ENCODE peak calls at places on chromosomes 16 and 17, in seven cellular contexts. One of them, this sample, is unnamed.

GRCh38 chr16:47916266-47916665 is 239.5 kb downstream of the ABCC12 start:
- DNase-seq in K562: no peak
- DNase-seq in GM12878: no peak
- DNase-seq in NCI-H774: peak; percentile 1
- DNase-seq in stimulated activated CD8-positive, alpha-beta memory T cell treated with anti-CD3 and anti-CD28 coated beads, Interleukin-15, amount 100 ng/mL, for 24 hours: no peak
- DNase-seq in anterior cingulate cortex: no peak
- DNase-seq in NCI-H2081: no peak
- DNase-seq in this sample: no peak

GRCh38 chr17:37678036-37678435 is 34.8 kb upstream of the DDX52 start:
- DNase-seq in K562: no peak
- DNase-seq in GM12878: no peak
- DNase-seq in NCI-H774: no peak
- DNase-seq in stimulated activated CD8-positive, alpha-beta memory T cell treated with anti-CD3 and anti-CD28 coated beads, Interleukin-15, amount 100 ng/mL, for 24 hours: no peak
- DNase-seq in anterior cingulate cortex: no peak
- DNase-seq in NCI-H2081: no peak
- DNase-seq in this sample: no peak

GRCh38 chr17:39754958-39755549 is 17.3 kb downstream of the GRB7 start:
- DNase-seq in K562: no peak
- DNase-seq in GM12878: no peak
- DNase-seq in NCI-H774: no peak
- DNase-seq in stimulated activated CD8-positive, alpha-beta memory T cell treated with anti-CD3 and anti-CD28 coated beads, Interleukin-15, amount 100 ng/mL, for 24 hours: no peak
- DNase-seq in anterior cingulate cortex: peak; percentile 21
- DNase-seq in NCI-H2081: no peak
- DNase-seq in this sample: no peak

GRCh38 chr16:48635199-48635718 is 25.3 kb upstream of the N4BP1 start:
- DNase-seq in K562: no peak
- DNase-seq in GM12878: no peak
- DNase-seq in NCI-H774: no peak
- DNase-seq in stimulated activated CD8-positive, alpha-beta memory T cell treated with anti-CD3 and anti-CD28 coated beads, Interleukin-15, amount 100 ng/mL, for 24 hours: no peak
- DNase-seq in anterior cingulate cortex: no peak
- DNase-seq in NCI-H2081: no peak
- DNase-seq in this sample: no peak

GRCh38 chr17:39744075-39744835 is 6.5 kb downstream of the GRB7 start:
- DNase-seq in K562: no peak
- DNase-seq in GM12878: no peak
- DNase-seq in NCI-H774: no peak
- DNase-seq in stimulated activated CD8-positive, alpha-beta memory T cell treated with anti-CD3 and anti-CD28 coated beads, Interleukin-15, amount 100 ng/mL, for 24 hours: no peak
- DNase-seq in anterior cingulate cortex: no peak
- DNase-seq in NCI-H2081: no peak
- DNase-seq in this sample: no peak

GRCh38 chr16:11497329-11497805 is 89.4 kb downstream of the LITAF start:
- DNase-seq in K562: no peak
- DNase-seq in GM12878: peak; percentile 37
- DNase-seq in NCI-H774: peak; percentile 77
- DNase-seq in stimulated activated CD8-positive, alpha-beta memory T cell treated with anti-CD3 and anti-CD28 coated beads, Interleukin-15, amount 100 ng/mL, for 24 hours: no peak
- DNase-seq in anterior cingulate cortex: peak; percentile 89
- DNase-seq in NCI-H2081: peak; percentile 65
- DNase-seq in this sample: peak; percentile 78

GRCh38 chr17:58447039-58447975 is 30.0 kb upstream of the RNF43 start:
- DNase-seq in K562: peak; percentile 72
- DNase-seq in GM12878: peak; percentile 53
- DNase-seq in NCI-H774: peak; percentile 75
- DNase-seq in stimulated activated CD8-positive, alpha-beta memory T cell treated with anti-CD3 and anti-CD28 coated beads, Interleukin-15, amount 100 ng/mL, for 24 hours: peak; percentile 8
- DNase-seq in anterior cingulate cortex: peak; percentile 24
- DNase-seq in NCI-H2081: peak; percentile 82
- DNase-seq in this sample: peak; percentile 74

GRCh38 chr17:67258836-67259468 is 14.0 kb upstream of the HELZ start:
- DNase-seq in K562: no peak
- DNase-seq in GM12878: no peak
- DNase-seq in NCI-H774: no peak
- DNase-seq in stimulated activated CD8-positive, alpha-beta memory T cell treated with anti-CD3 and anti-CD28 coated beads, Interleukin-15, amount 100 ng/mL, for 24 hours: no peak
- DNase-seq in anterior cingulate cortex: no peak
- DNase-seq in NCI-H2081: no peak
- DNase-seq in this sample: no peak

GRCh38 chr16:11355862-11356261 is 10.6 kb downstream of the RMI2 start:
- DNase-seq in K562: no peak
- DNase-seq in GM12878: no peak
- DNase-seq in NCI-H774: no peak
- DNase-seq in stimulated activated CD8-positive, alpha-beta memory T cell treated with anti-CD3 and anti-CD28 coated beads, Interleukin-15, amount 100 ng/mL, for 24 hours: no peak
- DNase-seq in anterior cingulate cortex: no peak
- DNase-seq in NCI-H2081: no peak
- DNase-seq in this sample: no peak

GRCh38 chr17:35087731-35088646 is 24.5 kb upstream of the RFFL start:
- DNase-seq in K562: no peak
- DNase-seq in GM12878: no peak
- DNase-seq in NCI-H774: peak; percentile 35
- DNase-seq in stimulated activated CD8-positive, alpha-beta memory T cell treated with anti-CD3 and anti-CD28 coated beads, Interleukin-15, amount 100 ng/mL, for 24 hours: no peak
- DNase-seq in anterior cingulate cortex: peak; percentile 65
- DNase-seq in NCI-H2081: no peak
- DNase-seq in this sample: no peak

GRCh38 chr16:15765880-15766279 is 90.9 kb downstream of the MYH11 start:
- DNase-seq in K562: peak; percentile 48
- DNase-seq in GM12878: peak; percentile 74
- DNase-seq in NCI-H774: peak; percentile 13
- DNase-seq in stimulated activated CD8-positive, alpha-beta memory T cell treated with anti-CD3 and anti-CD28 coated beads, Interleukin-15, amount 100 ng/mL, for 24 hours: no peak
- DNase-seq in anterior cingulate cortex: peak; percentile 27
- DNase-seq in NCI-H2081: peak; percentile 30
- DNase-seq in this sample: peak; percentile 68

GRCh38 chr16:87407511-87408112 is 15.5 kb downstream of the MAP1LC3B start:
- DNase-seq in K562: no peak
- DNase-seq in GM12878: peak; percentile 84
- DNase-seq in NCI-H774: no peak
- DNase-seq in stimulated activated CD8-positive, alpha-beta memory T cell treated with anti-CD3 and anti-CD28 coated beads, Interleukin-15, amount 100 ng/mL, for 24 hours: no peak
- DNase-seq in anterior cingulate cortex: no peak
- DNase-seq in NCI-H2081: no peak
- DNase-seq in this sample: no peak

GRCh38 chr17:78944026-78944425 is 18.8 kb upstream of the TIMP2 start:
- DNase-seq in K562: no peak
- DNase-seq in GM12878: no peak
- DNase-seq in NCI-H774: no peak
- DNase-seq in stimulated activated CD8-positive, alpha-beta memory T cell treated with anti-CD3 and anti-CD28 coated beads, Interleukin-15, amount 100 ng/mL, for 24 hours: no peak
- DNase-seq in anterior cingulate cortex: no peak
- DNase-seq in NCI-H2081: no peak
- DNase-seq in this sample: no peak

GRCh38 chr17:4583796-4584124 is 569 bp upstream of the SMTNL2 start:
- DNase-seq in K562: peak; percentile 47
- DNase-seq in GM12878: no peak
- DNase-seq in NCI-H774: no peak
- DNase-seq in stimulated activated CD8-positive, alpha-beta memory T cell treated with anti-CD3 and anti-CD28 coated beads, Interleukin-15, amount 100 ng/mL, for 24 hours: no peak
- DNase-seq in anterior cingulate cortex: no peak
- DNase-seq in NCI-H2081: no peak
- DNase-seq in this sample: peak; percentile 53